ENCODE peak calls at places on chromosome 15, in seven cellular contexts. One of them, this sample, is unnamed.

GRCh38 chr15:32042269-32042996 is 12.1 kb downstream of the CHRNA7 start:
- DNase-seq in heart left ventricle: no peak
- DNase-seq in uterus: no peak
- DNase-seq in breast epithelium: no peak
- DNase-seq in NB4: no peak
- DNase-seq in transverse colon: no peak
- DNase-seq in A549: peak
- DNase-seq in this sample: no peak

GRCh38 chr15:71802770-71803169 is 7.6 kb upstream of the NR2E3 start:
- DNase-seq in NB4: peak
- DNase-seq in transverse colon: no peak
- DNase-seq in heart left ventricle: no peak
- DNase-seq in breast epithelium: no peak
- DNase-seq in A549: no peak
- DNase-seq in uterus: no peak
- DNase-seq in this sample: peak

GRCh38 chr15:96720251-96720650 is 389.8 kb downstream of the NR2F2 start:
- DNase-seq in uterus: no peak
- DNase-seq in A549: no peak
- DNase-seq in breast epithelium: no peak
- DNase-seq in NB4: peak
- DNase-seq in heart left ventricle: no peak
- DNase-seq in transverse colon: no peak
- DNase-seq in this sample: no peak

GRCh38 chr15:31975446-31976229 is 54.7 kb upstream of the CHRNA7 start:
- DNase-seq in heart left ventricle: no peak
- DNase-seq in transverse colon: peak
- DNase-seq in NB4: peak
- DNase-seq in A549: no peak
- DNase-seq in breast epithelium: no peak
- DNase-seq in uterus: no peak
- DNase-seq in this sample: peak

GRCh38 chr15:20349774-20350498 is 191.7 kb downstream of the GOLGA6L6 start:
- DNase-seq in heart left ventricle: no peak
- DNase-seq in NB4: no peak
- DNase-seq in transverse colon: no peak
- DNase-seq in uterus: peak
- DNase-seq in A549: no peak
- DNase-seq in breast epithelium: peak
- DNase-seq in this sample: no peak

GRCh38 chr15:33735637-33736247 is 232.6 kb upstream of the CHRM5 start:
- DNase-seq in heart left ventricle: no peak
- DNase-seq in NB4: peak
- DNase-seq in breast epithelium: no peak
- DNase-seq in uterus: no peak
- DNase-seq in A549: peak
- DNase-seq in transverse colon: peak
- DNase-seq in this sample: peak

GRCh38 chr15:72231847-72232461 is 964 bp upstream of the PKM start:
- DNase-seq in breast epithelium: no peak
- DNase-seq in NB4: peak
- DNase-seq in heart left ventricle: peak
- DNase-seq in uterus: peak
- DNase-seq in transverse colon: peak
- DNase-seq in A549: peak
- DNase-seq in this sample: peak

GRCh38 chr15:47186071-47186470 is 531.2 kb upstream of the SEMA6D start:
- DNase-seq in A549: no peak
- DNase-seq in heart left ventricle: no peak
- DNase-seq in transverse colon: no peak
- DNase-seq in breast epithelium: no peak
- DNase-seq in uterus: no peak
- DNase-seq in NB4: no peak
- DNase-seq in this sample: no peak

GRCh38 chr15:42577514-42578031 is 2.2 kb downstream of the STARD9 start:
- DNase-seq in uterus: no peak
- DNase-seq in transverse colon: no peak
- DNase-seq in heart left ventricle: no peak
- DNase-seq in A549: no peak
- DNase-seq in NB4: no peak
- DNase-seq in breast epithelium: no peak
- DNase-seq in this sample: no peak

GRCh38 chr15:72685925-72686794 is at the start of the genes BBS4 and HIGD2B:
- DNase-seq in heart left ventricle: peak
- DNase-seq in breast epithelium: peak
- DNase-seq in A549: peak
- DNase-seq in uterus: peak
- DNase-seq in NB4: peak
- DNase-seq in transverse colon: peak
- DNase-seq in this sample: peak

GRCh38 chr15:60528530-60528929 is 49.6 kb upstream of the ICE2 start:
- DNase-seq in transverse colon: no peak
- DNase-seq in NB4: no peak
- DNase-seq in breast epithelium: no peak
- DNase-seq in heart left ventricle: no peak
- DNase-seq in uterus: no peak
- DNase-seq in A549: no peak
- DNase-seq in this sample: no peak

GRCh38 chr15:74541494-74542191 is 623 bp downstream of the ARID3B start:
- DNase-seq in A549: no peak
- DNase-seq in breast epithelium: no peak
- DNase-seq in transverse colon: peak
- DNase-seq in heart left ventricle: peak
- DNase-seq in uterus: peak
- DNase-seq in NB4: peak
- DNase-seq in this sample: peak

GRCh38 chr15:101103589-101103988 is 148.3 kb downstream of the CHSY1 start:
- DNase-seq in breast epithelium: no peak
- DNase-seq in NB4: no peak
- DNase-seq in transverse colon: no peak
- DNase-seq in heart left ventricle: no peak
- DNase-seq in uterus: no peak
- DNase-seq in A549: no peak
- DNase-seq in this sample: no peak

GRCh38 chr15:101063891-101064794 is 145.0 kb downstream of the LRRK1 start:
- DNase-seq in transverse colon: peak
- DNase-seq in breast epithelium: no peak
- DNase-seq in heart left ventricle: peak
- DNase-seq in A549: no peak
- DNase-seq in uterus: no peak
- DNase-seq in NB4: no peak
- DNase-seq in this sample: peak

GRCh38 chr15:40582726-40583246 is 11.3 kb upstream of the KNL1 start:
- DNase-seq in breast epithelium: no peak
- DNase-seq in NB4: peak
- DNase-seq in uterus: no peak
- DNase-seq in heart left ventricle: no peak
- DNase-seq in transverse colon: no peak
- DNase-seq in A549: peak
- DNase-seq in this sample: peak

GRCh38 chr15:76058714-76059319 is 968 bp upstream of the TMEM266 start:
- DNase-seq in uterus: no peak
- DNase-seq in transverse colon: no peak
- DNase-seq in A549: peak
- DNase-seq in breast epithelium: no peak
- DNase-seq in heart left ventricle: peak
- DNase-seq in NB4: peak
- DNase-seq in this sample: peak

DNA sequence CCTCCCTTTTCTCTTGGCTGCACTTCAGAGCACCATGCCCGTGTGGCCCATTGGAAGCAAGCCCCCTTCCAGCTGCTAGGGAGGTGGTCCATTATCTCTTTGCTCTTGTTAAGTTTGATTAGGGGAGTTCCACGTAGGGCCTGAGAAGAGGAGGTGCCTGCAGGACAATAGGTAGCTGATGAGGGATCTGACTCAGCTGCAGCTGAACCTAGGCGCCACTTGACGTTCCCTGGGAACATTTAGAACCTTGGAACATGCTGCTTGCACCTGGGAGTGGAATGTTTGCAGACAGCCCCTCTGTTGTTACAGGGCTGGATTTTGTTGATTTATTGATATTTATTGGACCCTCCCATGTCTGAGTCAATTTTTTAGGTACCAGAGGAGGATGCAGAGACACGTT is 4.7 kb downstream of the SMAD3 start:
- DNase-seq in A549: no peak
- DNase-seq in uterus: no peak
- DNase-seq in NB4: no peak
- DNase-seq in transverse colon: no peak
- DNase-seq in breast epithelium: no peak
- DNase-seq in heart left ventricle: no peak
- DNase-seq in this sample: no peak
- TF ChIP-seq POLR2A in A549: no peak
- TF ChIP-seq POLR2A in uterus: no peak
- TF ChIP-seq POLR2A in NB4: no peak
- TF ChIP-seq POLR2A in transverse colon: no peak
- TF ChIP-seq POLR2A in breast epithelium: no peak
- TF ChIP-seq POLR2A in heart left ventricle: no peak
- TF ChIP-seq POLR2A in this sample: no peak

GRCh38 chr15:36658905-36659304 is 79.5 kb downstream of the CDIN1 start:
- DNase-seq in uterus: no peak
- DNase-seq in NB4: no peak
- DNase-seq in breast epithelium: no peak
- DNase-seq in transverse colon: no peak
- DNase-seq in heart left ventricle: no peak
- DNase-seq in A549: no peak
- DNase-seq in this sample: no peak
- TF ChIP-seq POLR2A in uterus: no peak
- TF ChIP-seq POLR2A in NB4: no peak
- TF ChIP-seq POLR2A in breast epithelium: no peak
- TF ChIP-seq POLR2A in transverse colon: no peak
- TF ChIP-seq POLR2A in heart left ventricle: no peak
- TF ChIP-seq POLR2A in A549: no peak
- TF ChIP-seq POLR2A in this sample: no peak

GRCh38 chr15:39581501-39582285 is 814 bp downstream of the THBS1 start:
- DNase-seq in uterus: peak
- DNase-seq in breast epithelium: peak
- DNase-seq in A549: peak
- DNase-seq in heart left ventricle: peak
- DNase-seq in transverse colon: peak
- DNase-seq in NB4: peak
- DNase-seq in this sample: peak
- TF ChIP-seq POLR2A in uterus: no peak
- TF ChIP-seq POLR2A in breast epithelium: no peak
- TF ChIP-seq POLR2A in A549: no peak
- TF ChIP-seq POLR2A in heart left ventricle: no peak
- TF ChIP-seq POLR2A in transverse colon: no peak
- TF ChIP-seq POLR2A in NB4: no peak
- TF ChIP-seq POLR2A in this sample: no peak

GRCh38 chr15:89893696-89894450 is at the start of gene AP3S2:
- DNase-seq in heart left ventricle: peak
- DNase-seq in NB4: peak
- DNase-seq in breast epithelium: peak
- DNase-seq in A549: peak
- DNase-seq in transverse colon: peak
- DNase-seq in uterus: peak
- DNase-seq in this sample: peak
- TF ChIP-seq POLR2A in heart left ventricle: no peak
- TF ChIP-seq POLR2A in NB4: peak
- TF ChIP-seq POLR2A in breast epithelium: no peak
- TF ChIP-seq POLR2A in A549: peak
- TF ChIP-seq POLR2A in transverse colon: peak
- TF ChIP-seq POLR2A in uterus: peak
- TF ChIP-seq POLR2A in this sample: no peak

GRCh38 chr15:92820233-92821021 is 79.7 kb upstream of the CHD2 start:
- DNase-seq in heart left ventricle: peak
- DNase-seq in uterus: peak
- DNase-seq in NB4: peak
- DNase-seq in A549: peak
- DNase-seq in breast epithelium: peak
- DNase-seq in transverse colon: peak
- DNase-seq in this sample: peak
- TF ChIP-seq POLR2A in heart left ventricle: no peak
- TF ChIP-seq POLR2A in uterus: peak
- TF ChIP-seq POLR2A in NB4: peak
- TF ChIP-seq POLR2A in A549: peak
- TF ChIP-seq POLR2A in breast epithelium: peak
- TF ChIP-seq POLR2A in transverse colon: peak
- TF ChIP-seq POLR2A in this sample: peak

GRCh38 chr15:44666208-44667038 is 3.0 kb upstream of the SPG11 start:
- DNase-seq in heart left ventricle: no peak
- DNase-seq in breast epithelium: no peak
- DNase-seq in transverse colon: no peak
- DNase-seq in A549: no peak
- DNase-seq in NB4: no peak
- DNase-seq in uterus: no peak
- DNase-seq in this sample: no peak

GRCh38 chr15:44662478-44663409 is 718 bp downstream of the SPG11 start:
- DNase-seq in breast epithelium: peak
- DNase-seq in NB4: peak
- DNase-seq in A549: peak
- DNase-seq in uterus: peak
- DNase-seq in heart left ventricle: peak
- DNase-seq in transverse colon: peak
- DNase-seq in this sample: peak

GRCh38 chr15:44659041-44659440 is 4.4 kb downstream of the SPG11 start:
- DNase-seq in breast epithelium: no peak
- DNase-seq in transverse colon: no peak
- DNase-seq in A549: no peak
- DNase-seq in NB4: no peak
- DNase-seq in uterus: no peak
- DNase-seq in heart left ventricle: no peak
- DNase-seq in this sample: no peak

GRCh38 chr15:44667039-44667360 is 3.5 kb upstream of the SPG11 start:
- DNase-seq in breast epithelium: no peak
- DNase-seq in transverse colon: no peak
- DNase-seq in uterus: no peak
- DNase-seq in heart left ventricle: no peak
- DNase-seq in NB4: no peak
- DNase-seq in A549: no peak
- DNase-seq in this sample: no peak

DNA sequence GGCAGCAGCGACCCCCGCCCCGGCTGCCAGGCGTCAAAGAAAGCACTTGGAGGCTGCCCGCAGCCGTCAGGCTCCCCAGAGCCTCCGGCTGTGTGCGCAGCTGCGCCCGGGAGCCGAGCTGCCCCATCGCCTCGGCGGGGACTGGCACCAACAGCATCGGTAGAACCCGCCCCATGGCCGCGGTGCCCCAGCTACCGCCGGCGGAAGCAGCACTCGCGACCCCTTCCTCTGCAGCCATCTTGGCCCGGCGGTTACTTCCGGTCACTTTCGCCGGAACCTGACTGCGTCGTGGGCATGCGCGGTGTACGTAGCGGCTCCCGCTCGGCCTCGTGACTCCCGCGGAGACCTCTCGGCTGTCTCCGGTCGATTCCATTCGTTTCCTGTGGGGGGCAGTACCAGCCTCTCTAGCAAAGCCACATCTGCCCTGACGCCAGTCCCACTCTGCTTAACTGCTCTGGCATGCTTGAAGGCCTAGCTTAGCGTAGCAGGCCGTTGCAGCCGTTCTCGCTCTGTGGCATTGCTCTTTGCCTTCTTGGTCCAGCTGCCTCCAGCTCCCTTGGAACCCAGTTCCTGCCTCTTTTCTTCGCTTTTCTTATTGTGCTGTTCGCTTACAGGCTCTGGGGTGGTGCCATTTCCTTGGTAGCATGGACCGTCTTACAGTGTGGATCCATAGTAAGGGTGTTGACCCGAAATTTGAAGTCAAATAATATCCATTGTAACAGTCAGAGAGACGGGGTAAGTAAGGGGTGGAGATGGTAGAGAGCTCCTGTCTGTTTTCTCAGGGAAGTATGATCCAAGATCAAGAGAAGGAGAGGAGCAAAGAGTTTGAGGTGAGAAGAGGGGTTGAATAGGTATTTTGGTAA is at the start of gene SPG11:
- DNase-seq in heart left ventricle: peak
- DNase-seq in A549: peak
- DNase-seq in uterus: peak
- DNase-seq in breast epithelium: peak
- DNase-seq in NB4: peak
- DNase-seq in transverse colon: peak
- DNase-seq in this sample: peak
- TF ChIP-seq POLR2A in heart left ventricle: no peak
- TF ChIP-seq POLR2A in A549: peak
- TF ChIP-seq POLR2A in uterus: peak
- TF ChIP-seq POLR2A in breast epithelium: peak
- TF ChIP-seq POLR2A in NB4: peak
- TF ChIP-seq POLR2A in transverse colon: peak
- TF ChIP-seq POLR2A in this sample: peak